ENCODE peak calls at places on chromosomes 7 and 10, in seven cellular contexts. X, P, J, W, G, M and R are unnamed samples.

GRCh38 chr10:6347391-6347951 is 144.7 kb downstream of the PFKFB3 start:
- DNase-seq in M (peak; percentile 81), W (no peak), X (no peak), G (no peak), J (no peak), P (no peak), R (no peak)

GRCh38 chr10:29623797-29624196 is 11.0 kb downstream of the SVIL start:
- DNase-seq in X (no peak), M (no peak), G (no peak), P (no peak), W (no peak), J (peak; percentile 36), R (no peak)

GRCh38 chr10:35465601-35466140 is 129.4 kb downstream of the CCNY start:
- DNase-seq in M (no peak), P (no peak), G (no peak), W (no peak), J (no peak), X (no peak), R (no peak)

GRCh38 chr10:48934672-48935071 is 5.0 kb downstream of the LRRC18 start:
- DNase-seq in P (no peak), X (no peak), J (no peak), W (no peak), M (no peak), G (no peak), R (no peak)

GRCh38 chr7:107643407-107643806 is 17.2 kb upstream of the SLC26A4 start:
- DNase-seq in G (no peak), M (no peak), X (no peak), P (no peak), J (no peak), W (no peak), R (no peak)

GRCh38 chr7:151694828-151695580 is 175.3 kb upstream of the RHEB start:
- DNase-seq in P (peak; percentile 45), W (no peak), G (peak; percentile 45), M (peak; percentile 84), J (peak; percentile 78), X (peak; percentile 31), R (peak; percentile 88)

GRCh38 chr7:151736403-151736909 is 140.5 kb downstream of the PRKAG2 start:
- DNase-seq in M (no peak), J (peak; percentile 90), X (peak; percentile 67), W (peak; percentile 52), P (peak; percentile 84), G (peak; percentile 62), R (peak; percentile 85)

GRCh38 chr7:1569016-1569415 is 816 bp downstream of the PSMG3 start:
- DNase-seq in G (no peak), M (no peak), X (no peak), P (peak; percentile 74), W (no peak), J (no peak), R (no peak)

GRCh38 chr10:31194986-31195385 is 124.0 kb upstream of the ZEB1 start:
- DNase-seq in W (no peak), X (no peak), M (no peak), J (no peak), G (no peak), P (no peak), R (no peak)

GRCh38 chr7:135385209-135385608 is 124.7 kb downstream of the CNOT4 start:
- DNase-seq in G (peak; percentile 57), M (no peak), X (peak; percentile 41), J (no peak), W (peak; percentile 10), P (no peak), R (peak; percentile 48)

GRCh38 chr7:81944103-81944502 is 174.3 kb upstream of the HGF start:
- DNase-seq in X (no peak), P (no peak), J (no peak), W (no peak), M (no peak), G (peak; percentile 28), R (no peak)

GRCh38 chr10:69816963-69817605 is 15.4 kb downstream of the COL13A1 start:
- DNase-seq in M (no peak), P (no peak), W (no peak), J (no peak), G (no peak), X (no peak), R (no peak)

GRCh38 chr10:62116896-62117295 is 151.7 kb downstream of the RTKN2 start:
- DNase-seq in G (no peak), W (no peak), X (no peak), M (no peak), J (no peak), P (no peak), R (no peak)

GRCh38 chr10:94006591-94007550 is 13.1 kb downstream of the PLCE1 start:
- DNase-seq in M (no peak), P (peak; percentile 82), J (no peak), X (no peak), G (peak; percentile 46), W (no peak), R (no peak)

GRCh38 chr7:64639267-64640001 is 26.5 kb upstream of the ZNF107 start:
- DNase-seq in J (no peak), M (no peak), G (no peak), X (no peak), P (no peak), W (no peak), R (no peak)

GRCh38 chr7:64640504-64640903 is 25.4 kb upstream of the ZNF107 start:
- DNase-seq in W (no peak), M (no peak), J (no peak), X (no peak), P (no peak), G (no peak), R (no peak)

GRCh38 chr7:64643567-64643966 is 22.4 kb upstream of the ZNF107 start:
- DNase-seq in J (no peak), M (no peak), W (no peak), X (no peak), G (no peak), P (no peak), R (no peak)

GRCh38 chr7:64642875-64643274 is 23.1 kb upstream of the ZNF107 start:
- DNase-seq in W (no peak), M (no peak), X (no peak), P (no peak), G (no peak), J (no peak), R (no peak)

DNA sequence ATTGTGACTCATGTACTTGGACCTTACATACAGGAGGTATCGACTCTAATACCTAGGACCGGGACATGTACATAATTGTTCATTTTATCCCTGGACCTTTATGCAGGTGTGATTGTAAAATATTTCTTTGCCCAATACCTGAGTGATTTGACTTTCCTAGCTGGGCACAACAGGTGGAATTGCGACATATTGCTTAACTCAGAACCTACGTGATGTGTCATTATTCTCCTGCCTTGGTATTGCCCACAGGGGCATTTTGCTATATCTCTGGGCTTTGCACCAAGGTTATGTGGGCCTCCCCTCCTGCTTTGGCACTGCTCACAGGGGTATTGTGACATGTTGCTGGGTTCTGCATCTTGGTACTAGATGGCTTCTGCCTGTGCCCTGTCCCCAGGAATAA is 23.9 kb upstream of the ZNF107 start:
- DNase-seq in M (no peak), G (no peak), J (no peak), W (no peak), X (no peak), P (no peak), R (no peak)
- H3K9me3 ChIP-seq in M (peaks cover 3% of the 10 kb centered on the region), G (no peaks in the 10 kb centered on the region), J (no peaks in the 10 kb centered on the region), W (no peaks in the 10 kb centered on the region), X (no peaks in the 10 kb centered on the region), P (peaks cover 6% of the 10 kb centered on the region), R (no peaks in the 10 kb centered on the region)

GRCh38 chr10:28241766-28242399 is 61.0 kb downstream of the MPP7 start:
- DNase-seq in G (peak; percentile 27), X (no peak), W (peak; percentile 72), M (no peak), J (no peak), P (peak; percentile 53), R (no peak)
- TF ChIP-seq POLR2A in G (no peak), X (no peak), W (no peak), M (no peak), J (no peak), P (no peak), R (no peak)

DNA sequence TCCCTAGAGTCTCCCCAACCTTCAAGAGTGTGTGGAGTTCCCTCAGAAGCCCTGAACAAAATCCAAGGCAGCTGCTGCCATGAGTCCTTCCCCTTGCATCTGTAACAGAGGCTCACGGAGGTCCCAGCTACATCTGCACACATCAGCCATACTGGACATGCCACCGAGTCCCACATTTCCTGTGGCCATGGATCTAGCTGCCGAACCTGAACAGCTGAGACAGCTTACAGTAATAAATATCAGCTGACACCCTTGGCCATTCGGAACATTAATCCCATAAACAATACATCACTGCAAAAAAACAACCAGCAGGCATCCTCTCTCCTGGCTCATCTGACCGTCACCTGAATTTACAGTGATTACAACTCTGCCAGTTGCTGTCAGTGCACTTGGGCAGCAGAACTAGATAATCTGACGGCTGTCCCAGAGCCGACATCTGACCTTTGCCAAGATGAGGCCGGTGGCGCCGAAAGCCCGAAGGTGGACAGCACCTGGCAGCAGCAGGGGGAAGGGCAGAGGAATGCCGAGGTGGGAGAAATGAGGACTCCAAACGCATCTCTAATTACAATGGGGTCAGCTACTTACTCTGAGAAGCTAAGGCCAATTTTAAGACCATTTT is 33.6 kb downstream of the TRIM8 start:
- DNase-seq in X (no peak), W (no peak), G (no peak), P (no peak), J (peak; percentile 53), M (no peak), R (no peak)
- H3K4me1 ChIP-seq in X (peaks cover 32% of the 10 kb centered on the region), W (peaks cover 59% of the 10 kb centered on the region), G (peaks cover 35% of the 10 kb centered on the region), P (peaks cover 4% of the 10 kb centered on the region), J (peaks cover 30% of the 10 kb centered on the region), M (peaks cover 30% of the 10 kb centered on the region), R (peaks cover 54% of the 10 kb centered on the region)

GRCh38 chr7:57250801-57251200 is 118.6 kb upstream of the ZNF479 start:
- DNase-seq in G (no peak), W (no peak), P (no peak), X (no peak), M (no peak), J (no peak), R (no peak)

DNA sequence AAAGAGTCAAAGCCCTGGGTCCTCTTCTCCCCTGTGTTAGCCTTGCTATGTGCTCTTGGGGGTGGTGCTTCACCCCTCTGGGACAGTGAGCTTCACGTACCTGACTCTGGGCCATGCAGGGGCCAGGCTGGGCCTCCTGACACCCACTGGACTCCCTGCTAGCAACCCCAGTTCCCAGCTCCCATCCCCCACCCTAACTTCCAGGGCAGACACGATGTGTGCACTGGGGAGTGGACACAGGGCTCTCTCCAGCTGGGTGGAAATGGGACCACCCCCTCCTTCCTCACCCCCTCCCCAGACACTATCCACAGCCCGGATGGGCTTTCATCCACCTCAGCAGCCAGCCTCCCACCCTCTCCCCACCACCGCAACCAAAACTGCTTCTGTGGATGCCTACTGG is 113.0 kb upstream of the ZNF479 start:
- DNase-seq in G (no peak), X (no peak), W (no peak), J (peak; percentile 53), P (no peak), M (peak; percentile 50), R (no peak)
- H3K9me3 ChIP-seq in G (no peaks in the 10 kb centered on the region), X (no peaks in the 10 kb centered on the region), W (no peaks in the 10 kb centered on the region), J (no peaks in the 10 kb centered on the region), P (peaks cover 12% of the 10 kb centered on the region), M (peaks cover 100% of the 10 kb centered on the region), R (no peaks in the 10 kb centered on the region)